ENCODE peak calls at places on chromosomes 13 and 19, in eight cellular contexts. One of them, this sample, is unnamed. For H3K9me3, the result is how much of the 10 kb centered on the place peaks cover.

GRCh38 chr13:28409648-28410047 is 85.3 kb downstream of the FLT1 start:
- DNase-seq in body of pancreas: no peak
- DNase-seq in prostate gland: no peak
- DNase-seq in IMR-90: no peak
- DNase-seq in HCT116: no peak
- DNase-seq in Peyer's patch: no peak
- DNase-seq in tibial nerve: no peak
- DNase-seq in BE2C: no peak
- DNase-seq in this sample: no peak

GRCh38 chr19:17743874-17744273 is 7.4 kb upstream of the FCHO1 start:
- DNase-seq in body of pancreas: no peak
- DNase-seq in prostate gland: no peak
- DNase-seq in IMR-90: peak
- DNase-seq in HCT116: no peak
- DNase-seq in Peyer's patch: no peak
- DNase-seq in tibial nerve: no peak
- DNase-seq in BE2C: no peak
- DNase-seq in this sample: no peak

GRCh38 chr19:54297759-54298305 is 15.1 kb downstream of the LILRA5 start:
- DNase-seq in body of pancreas: no peak
- DNase-seq in prostate gland: no peak
- DNase-seq in IMR-90: no peak
- DNase-seq in HCT116: peak
- DNase-seq in Peyer's patch: no peak
- DNase-seq in tibial nerve: no peak
- DNase-seq in BE2C: no peak
- DNase-seq in this sample: no peak

GRCh38 chr19:46951236-46951986 is 68.2 kb upstream of the NPAS1 start:
- DNase-seq in body of pancreas: no peak
- DNase-seq in prostate gland: peak
- DNase-seq in IMR-90: peak
- DNase-seq in HCT116: peak
- DNase-seq in Peyer's patch: no peak
- DNase-seq in tibial nerve: no peak
- DNase-seq in BE2C: no peak
- DNase-seq in this sample: no peak

GRCh38 chr19:56403261-56403660 is 871 bp upstream of the ZNF583 start:
- DNase-seq in body of pancreas: no peak
- DNase-seq in prostate gland: no peak
- DNase-seq in IMR-90: peak
- DNase-seq in HCT116: no peak
- DNase-seq in Peyer's patch: no peak
- DNase-seq in tibial nerve: no peak
- DNase-seq in BE2C: no peak
- DNase-seq in this sample: no peak

GRCh38 chr19:56348289-56348877 is 33.7 kb upstream of the ZSCAN5A start:
- DNase-seq in body of pancreas: no peak
- DNase-seq in prostate gland: no peak
- DNase-seq in IMR-90: no peak
- DNase-seq in HCT116: peak
- DNase-seq in Peyer's patch: no peak
- DNase-seq in tibial nerve: no peak
- DNase-seq in BE2C: peak
- DNase-seq in this sample: no peak

GRCh38 chr13:83350569-83350968 is 531.7 kb downstream of the SLITRK1 start:
- DNase-seq in body of pancreas: no peak
- DNase-seq in prostate gland: no peak
- DNase-seq in IMR-90: peak
- DNase-seq in HCT116: no peak
- DNase-seq in Peyer's patch: no peak
- DNase-seq in tibial nerve: no peak
- DNase-seq in BE2C: no peak
- DNase-seq in this sample: no peak

GRCh38 chr19:42216653-42217521 is 590 bp downstream of the DEDD2 start:
- DNase-seq in body of pancreas: peak
- DNase-seq in prostate gland: no peak
- DNase-seq in IMR-90: peak
- DNase-seq in HCT116: no peak
- DNase-seq in Peyer's patch: peak
- DNase-seq in tibial nerve: no peak
- DNase-seq in BE2C: peak
- DNase-seq in this sample: peak

GRCh38 chr13:41637578-41637977 is 180.2 kb downstream of the RGCC start:
- DNase-seq in body of pancreas: no peak
- DNase-seq in prostate gland: no peak
- DNase-seq in IMR-90: no peak
- DNase-seq in HCT116: no peak
- DNase-seq in Peyer's patch: no peak
- DNase-seq in tibial nerve: no peak
- DNase-seq in BE2C: no peak
- DNase-seq in this sample: no peak

GRCh38 chr13:112716841-112717520 is 27.1 kb downstream of the ATP11A start:
- DNase-seq in body of pancreas: no peak
- DNase-seq in prostate gland: no peak
- DNase-seq in IMR-90: no peak
- DNase-seq in HCT116: no peak
- DNase-seq in Peyer's patch: no peak
- DNase-seq in tibial nerve: no peak
- DNase-seq in BE2C: no peak
- DNase-seq in this sample: no peak

GRCh38 chr13:83007226-83007625 is 875.0 kb downstream of the SLITRK1 start:
- DNase-seq in body of pancreas: no peak
- DNase-seq in prostate gland: no peak
- DNase-seq in IMR-90: no peak
- DNase-seq in HCT116: no peak
- DNase-seq in Peyer's patch: no peak
- DNase-seq in tibial nerve: no peak
- DNase-seq in BE2C: no peak
- DNase-seq in this sample: no peak

GRCh38 chr19:16896098-16896912 is 7.5 kb downstream of the F2RL3 start:
- DNase-seq in body of pancreas: no peak
- DNase-seq in prostate gland: no peak
- DNase-seq in IMR-90: no peak
- DNase-seq in HCT116: no peak
- DNase-seq in Peyer's patch: no peak
- DNase-seq in tibial nerve: no peak
- DNase-seq in BE2C: no peak
- DNase-seq in this sample: peak

GRCh38 chr19:5534787-5535586 is 32.8 kb downstream of the TINCR start:
- DNase-seq in body of pancreas: no peak
- DNase-seq in prostate gland: no peak
- DNase-seq in IMR-90: peak
- DNase-seq in HCT116: peak
- DNase-seq in Peyer's patch: no peak
- DNase-seq in tibial nerve: no peak
- DNase-seq in BE2C: peak
- DNase-seq in this sample: peak

GRCh38 chr19:18373892-18374629 is 11.9 kb upstream of the GDF15 start:
- DNase-seq in body of pancreas: peak
- DNase-seq in prostate gland: peak
- DNase-seq in IMR-90: peak
- DNase-seq in HCT116: peak
- DNase-seq in Peyer's patch: peak
- DNase-seq in tibial nerve: peak
- DNase-seq in BE2C: peak
- DNase-seq in this sample: peak

GRCh38 chr13:22120646-22121045 is 449.8 kb downstream of the FGF9 start:
- DNase-seq in body of pancreas: no peak
- DNase-seq in prostate gland: no peak
- DNase-seq in IMR-90: no peak
- DNase-seq in HCT116: no peak
- DNase-seq in Peyer's patch: no peak
- DNase-seq in tibial nerve: no peak
- DNase-seq in BE2C: no peak
- DNase-seq in this sample: no peak

GRCh38 chr13:112897603-112897955 is 71.4 kb upstream of the MCF2L start:
- DNase-seq in body of pancreas: no peak
- DNase-seq in prostate gland: no peak
- DNase-seq in IMR-90: no peak
- DNase-seq in HCT116: no peak
- DNase-seq in Peyer's patch: no peak
- DNase-seq in tibial nerve: no peak
- DNase-seq in BE2C: no peak
- DNase-seq in this sample: no peak

GRCh38 chr19:6402834-6403608 is 10.1 kb upstream of the GTF2F1 start:
- DNase-seq in body of pancreas: peak
- DNase-seq in prostate gland: no peak
- DNase-seq in IMR-90: peak
- DNase-seq in HCT116: no peak
- DNase-seq in Peyer's patch: no peak
- DNase-seq in tibial nerve: no peak
- DNase-seq in BE2C: no peak
- DNase-seq in this sample: peak

GRCh38 chr19:34263745-34264237 is 9.4 kb downstream of the GARRE1 start:
- DNase-seq in body of pancreas: no peak
- DNase-seq in prostate gland: no peak
- DNase-seq in IMR-90: no peak
- DNase-seq in HCT116: no peak
- DNase-seq in Peyer's patch: no peak
- DNase-seq in tibial nerve: no peak
- DNase-seq in BE2C: no peak
- DNase-seq in this sample: no peak

GRCh38 chr19:38417544-38418506 is 8.2 kb downstream of the RASGRP4 start:
- DNase-seq in body of pancreas: peak
- DNase-seq in prostate gland: no peak
- DNase-seq in IMR-90: no peak
- DNase-seq in HCT116: peak
- DNase-seq in Peyer's patch: peak
- DNase-seq in tibial nerve: no peak
- DNase-seq in BE2C: peak
- DNase-seq in this sample: peak

GRCh38 chr19:11873762-11874161 is 13.8 kb upstream of the ZNF69 start:
- DNase-seq in body of pancreas: no peak
- DNase-seq in prostate gland: no peak
- DNase-seq in IMR-90: no peak
- DNase-seq in HCT116: no peak
- DNase-seq in Peyer's patch: no peak
- DNase-seq in tibial nerve: no peak
- DNase-seq in BE2C: no peak
- DNase-seq in this sample: no peak

GRCh38 chr19:11868188-11868587 is 19.4 kb upstream of the ZNF69 start:
- DNase-seq in body of pancreas: no peak
- DNase-seq in prostate gland: no peak
- DNase-seq in IMR-90: no peak
- DNase-seq in HCT116: no peak
- DNase-seq in Peyer's patch: no peak
- DNase-seq in tibial nerve: no peak
- DNase-seq in BE2C: no peak
- DNase-seq in this sample: no peak

GRCh38 chr19:11872624-11873023 is 15.0 kb upstream of the ZNF69 start:
- DNase-seq in body of pancreas: no peak
- DNase-seq in prostate gland: no peak
- DNase-seq in IMR-90: no peak
- DNase-seq in HCT116: no peak
- DNase-seq in Peyer's patch: no peak
- DNase-seq in tibial nerve: no peak
- DNase-seq in BE2C: no peak
- DNase-seq in this sample: no peak
- H3K9me3 ChIP-seq in body of pancreas: under half
- H3K9me3 ChIP-seq in prostate gland: under half
- H3K9me3 ChIP-seq in IMR-90: under half
- H3K9me3 ChIP-seq in HCT116: under half
- H3K9me3 ChIP-seq in Peyer's patch: under half
- H3K9me3 ChIP-seq in tibial nerve: under half
- H3K9me3 ChIP-seq in BE2C: under half
- H3K9me3 ChIP-seq in this sample: under half

GRCh38 chr13:110713981-110714797 is 689 bp downstream of the ING1 start:
- DNase-seq in body of pancreas: peak
- DNase-seq in prostate gland: peak
- DNase-seq in IMR-90: peak
- DNase-seq in HCT116: no peak
- DNase-seq in Peyer's patch: peak
- DNase-seq in tibial nerve: peak
- DNase-seq in BE2C: peak
- DNase-seq in this sample: peak
- TF ChIP-seq CTCF in body of pancreas: peak
- TF ChIP-seq CTCF in prostate gland: no peak
- TF ChIP-seq CTCF in IMR-90: no peak
- TF ChIP-seq CTCF in HCT116: no peak
- TF ChIP-seq CTCF in Peyer's patch: no peak
- TF ChIP-seq CTCF in tibial nerve: no peak
- TF ChIP-seq CTCF in BE2C: no peak
- TF ChIP-seq CTCF in this sample: no peak

GRCh38 chr19:52066258-52066866 is 17.7 kb upstream of the ZNF432 start:
- DNase-seq in body of pancreas: no peak
- DNase-seq in prostate gland: no peak
- DNase-seq in IMR-90: no peak
- DNase-seq in HCT116: no peak
- DNase-seq in Peyer's patch: no peak
- DNase-seq in tibial nerve: no peak
- DNase-seq in BE2C: no peak
- DNase-seq in this sample: no peak
- H3K9me3 ChIP-seq in body of pancreas: under half
- H3K9me3 ChIP-seq in prostate gland: under half
- H3K9me3 ChIP-seq in IMR-90: half or more
- H3K9me3 ChIP-seq in HCT116: under half
- H3K9me3 ChIP-seq in Peyer's patch: under half
- H3K9me3 ChIP-seq in tibial nerve: under half
- H3K9me3 ChIP-seq in BE2C: under half
- H3K9me3 ChIP-seq in this sample: under half

DNA sequence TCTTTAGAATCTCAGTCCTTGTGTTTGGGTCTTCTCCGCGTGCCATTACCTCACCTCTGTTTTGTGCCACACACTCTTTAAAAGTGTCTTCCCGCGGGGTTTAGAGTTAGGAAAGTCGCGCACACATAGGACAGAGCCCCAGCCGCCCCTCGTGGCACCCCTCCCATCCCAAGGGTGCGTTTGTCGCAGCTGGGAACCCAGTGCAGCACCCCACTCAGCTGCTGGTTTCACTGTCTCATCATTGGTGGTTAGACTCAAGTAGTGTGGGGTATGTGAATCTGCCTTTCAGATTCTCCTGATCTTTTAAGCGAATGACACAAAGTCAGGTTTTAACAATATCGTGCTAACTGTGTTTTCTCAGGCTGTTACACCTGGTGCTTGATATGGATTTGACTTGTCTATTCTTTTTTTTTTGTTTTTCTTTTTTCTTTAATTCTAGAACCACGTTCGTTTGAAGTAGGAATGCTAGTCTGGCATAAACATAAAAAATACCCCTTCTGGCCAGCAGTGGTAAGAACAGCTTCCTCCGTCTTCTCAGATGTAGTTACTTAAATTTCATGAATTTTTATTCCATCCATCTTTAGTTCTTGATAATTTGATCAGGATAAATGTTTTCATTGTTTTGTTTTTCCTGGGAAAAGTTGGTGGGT is 19.5 kb upstream of the NDUFS7 start:
- DNase-seq in body of pancreas: no peak
- DNase-seq in prostate gland: no peak
- DNase-seq in IMR-90: peak
- DNase-seq in HCT116: no peak
- DNase-seq in Peyer's patch: no peak
- DNase-seq in tibial nerve: no peak
- DNase-seq in BE2C: no peak
- DNase-seq in this sample: no peak
- TF ChIP-seq CTCF in body of pancreas: no peak
- TF ChIP-seq CTCF in prostate gland: no peak
- TF ChIP-seq CTCF in IMR-90: peak
- TF ChIP-seq CTCF in HCT116: peak
- TF ChIP-seq CTCF in Peyer's patch: peak
- TF ChIP-seq CTCF in tibial nerve: no peak
- TF ChIP-seq CTCF in BE2C: peak
- TF ChIP-seq CTCF in this sample: peak

This sample was measured in testis.